ENCODE peak calls at places on chromosomes 12 and 14, in nine cellular contexts. T, D, W, K, S, Z, U, Y and P are unnamed samples.

GRCh38 chr14:82003418-82003817 is 469.8 kb upstream of the SEL1L start:
- DNase-seq in T (no peak), K (no peak), Z (no peak), D (no peak), W (no peak), U (no peak), Y (no peak), S (no peak), P (no peak)

GRCh38 chr12:124901003-124901402 is 13.4 kb downstream of the UBC start:
- DNase-seq in T (no peak), D (no peak), K (no peak), U (no peak), W (no peak), Y (no peak), S (no peak), Z (no peak), P (no peak)

GRCh38 chr12:47362131-47362686 is 282.4 kb upstream of the AMIGO2 start:
- DNase-seq in T (no peak), D (no peak), K (no peak), Z (no peak), W (no peak), U (no peak), Y (no peak), S (no peak), P (no peak)

GRCh38 chr14:91501348-91501747 is 8.8 kb downstream of the PPP4R3A start:
- DNase-seq in Z (no peak), U (no peak), D (no peak), Y (no peak), S (no peak), K (no peak), T (no peak), W (no peak), P (no peak)

GRCh38 chr12:14575585-14575984 is 7.9 kb upstream of the PLBD1 start:
- DNase-seq in Z (no peak), Y (no peak), K (no peak), W (no peak), T (no peak), S (no peak), D (no peak), U (no peak), P (no peak)

GRCh38 chr14:52694761-52695480 is 437 bp downstream of the ERO1A start:
- DNase-seq in S (no peak), T (peak; percentile 23), Z (peak; percentile 63), Y (peak; percentile 57), U (peak; percentile 64), K (no peak), W (peak; percentile 63), D (peak; percentile 44), P (peak; percentile 31)

GRCh38 chr14:32495435-32495734 is 166.3 kb downstream of the AKAP6 start:
- DNase-seq in S (no peak), D (no peak), Y (no peak), W (no peak), U (no peak), T (no peak), Z (no peak), K (no peak), P (no peak)

GRCh38 chr12:108309674-108310312 is 29.3 kb downstream of the CMKLR1 start:
- DNase-seq in U (no peak), Y (no peak), D (no peak), K (no peak), Z (no peak), S (no peak), T (no peak), W (peak; percentile 19), P (no peak)

GRCh38 chr12:7289743-7290142 is 14.1 kb upstream of the ACSM4 start:
- DNase-seq in D (no peak), Y (no peak), K (no peak), W (no peak), Z (peak; percentile 3), S (no peak), U (no peak), T (no peak), P (no peak)

GRCh38 chr12:12902036-12902435 is 10.7 kb downstream of the GPRC5A start:
- DNase-seq in Y (no peak), S (no peak), D (peak; percentile 60), T (no peak), U (no peak), K (no peak), W (no peak), Z (peak; percentile 78), P (no peak)

GRCh38 chr14:73426877-73427276 is 31.5 kb downstream of the NUMB start:
- DNase-seq in D (peak; percentile 34), W (no peak), U (no peak), Y (no peak), K (no peak), S (no peak), T (no peak), Z (peak; percentile 84), P (no peak)

GRCh38 chr12:53443955-53444354 is 2.4 kb downstream of the PRR13 start:
- DNase-seq in T (no peak), S (no peak), Z (no peak), W (no peak), D (no peak), U (peak; percentile 49), Y (no peak), K (no peak), P (no peak)

GRCh38 chr14:28777773-28778606 is 11.4 kb downstream of the FOXG1 start:
- DNase-seq in Y (no peak), S (no peak), D (no peak), T (no peak), Z (no peak), W (no peak), U (no peak), K (no peak), P (no peak)

GRCh38 chr12:67459578-67459977 is 189.0 kb upstream of the DYRK2 start:
- DNase-seq in K (no peak), Y (no peak), U (no peak), S (no peak), Z (no peak), W (no peak), D (no peak), T (no peak), P (no peak)

GRCh38 chr12:3313655-3314305 is 177.2 kb upstream of the PRMT8 start:
- DNase-seq in S (no peak), D (no peak), W (peak; percentile 41), U (no peak), Y (peak; percentile 25), K (peak; percentile 62), T (peak; percentile 70), Z (peak; percentile 44), P (no peak)

GRCh38 chr14:54225457-54225856 is 171.3 kb upstream of the CDKN3 start:
- DNase-seq in K (no peak), Z (no peak), D (no peak), Y (no peak), U (peak; percentile 76), W (no peak), S (no peak), T (no peak), P (no peak)

GRCh38 chr14:101739446-101740141 is 21.9 kb upstream of the PPP2R5C start:
- DNase-seq in D (no peak), S (no peak), T (no peak), U (no peak), W (no peak), Z (no peak), K (no peak), Y (no peak), P (no peak)

GRCh38 chr14:45972416-45972815 is 679.2 kb downstream of the RPL10L start:
- DNase-seq in T (no peak), S (no peak), W (no peak), Y (no peak), U (no peak), K (no peak), Z (no peak), D (no peak), P (no peak)

GRCh38 chr12:91556909-91557308 is 374.3 kb upstream of the DCN start:
- DNase-seq in K (no peak), W (no peak), U (no peak), S (no peak), D (no peak), Z (no peak), T (no peak), Y (no peak), P (no peak)

DNA sequence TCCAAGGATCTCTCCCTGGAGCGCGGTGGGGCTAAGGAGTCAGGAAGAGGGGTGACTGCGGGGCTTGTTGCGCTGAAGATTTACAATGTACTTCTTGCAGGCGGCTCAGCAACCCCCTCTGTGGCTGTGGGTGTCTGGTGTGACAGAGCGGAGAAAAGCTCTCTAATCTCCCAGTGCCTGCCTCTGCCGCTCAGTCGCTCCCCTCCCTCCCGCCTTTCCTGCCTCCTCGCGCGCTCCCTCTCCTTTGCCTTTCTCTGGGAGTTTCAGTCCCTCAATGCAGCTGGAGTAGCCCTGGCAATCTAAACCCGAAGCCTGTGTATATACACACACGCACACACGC is 799 bp upstream of the TRHDE start:
- DNase-seq in S (peak; percentile 47), Z (peak; percentile 61), K (peak; percentile 63), W (peak; percentile 14), T (peak; percentile 92), U (no peak), D (peak; percentile 72), Y (no peak), P (peak; percentile 48)
- TF ChIP-seq CTCF in S (no peak), Z (peak; percentile 28), K (no peak), W (no peak), T (peak; percentile 53), U (no peak), D (peak; percentile 36), Y (no peak), P (no peak)

DNA sequence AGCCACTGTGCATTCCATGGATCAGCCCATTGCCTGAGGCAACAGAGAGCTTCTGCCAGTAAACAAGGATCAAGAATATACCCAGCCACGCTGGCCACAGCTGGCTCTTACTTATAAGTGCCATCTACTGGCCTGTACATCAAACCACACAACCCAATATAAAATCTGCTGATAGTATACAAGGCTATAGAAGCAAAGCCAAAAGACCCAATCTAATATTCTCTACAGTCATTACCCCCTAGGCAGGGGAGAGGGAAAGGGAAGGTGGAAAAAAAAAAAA is 4.4 kb upstream of the FAM186B start:
- DNase-seq in D (no peak), W (no peak), K (no peak), T (no peak), Z (peak; percentile 30), S (no peak), Y (no peak), U (no peak), P (no peak)
- TF ChIP-seq CTCF in D (peak; percentile 3), W (no peak), K (no peak), T (no peak), Z (peak; percentile 15), S (no peak), Y (no peak), U (no peak), P (no peak)

GRCh38 chr12:5889381-5890047 is 55.5 kb downstream of the ANO2 start:
- DNase-seq in D (no peak), Y (no peak), S (no peak), K (no peak), W (no peak), Z (peak; percentile 1), U (no peak), T (peak; percentile 44), P (no peak)
- TF ChIP-seq CTCF in D (no peak), Y (no peak), S (no peak), K (no peak), W (no peak), Z (no peak), U (no peak), T (peak; percentile 24), P (no peak)

DNA sequence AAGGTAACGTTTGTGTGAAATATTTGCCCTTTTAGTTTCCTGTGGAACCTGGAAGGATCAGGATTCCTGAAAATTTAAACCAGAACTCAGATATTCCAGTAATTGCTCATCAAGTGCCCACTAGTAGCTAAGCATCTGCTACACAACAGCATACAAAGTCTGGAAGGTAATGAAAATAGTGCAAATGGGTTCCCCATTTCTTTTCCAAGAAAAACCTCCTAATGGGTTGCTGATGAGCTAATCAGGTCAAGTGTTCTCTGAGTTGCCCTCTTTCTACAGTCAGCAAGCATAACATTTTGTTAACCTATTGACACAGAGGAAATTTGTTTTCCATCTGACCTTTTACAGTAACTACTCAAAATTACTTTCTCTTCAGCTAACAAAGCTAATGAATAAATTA is 83.6 kb upstream of the PMCH start:
- DNase-seq in W (no peak), Z (no peak), Y (no peak), K (no peak), S (no peak), U (no peak), D (no peak), T (no peak), P (no peak)
- TF ChIP-seq CTCF in W (no peak), Z (no peak), Y (no peak), K (no peak), S (no peak), U (no peak), D (no peak), T (no peak), P (no peak)